ENCODE peak calls at places on chromosomes 4 and X, in nine cellular contexts. O is left ventricle myocardium inferior, N is heart right ventricle, M is fibroblast of lung, B is transverse colon, I is cardiac muscle cell, V is colonic mucosa, A is tibial artery, P is tibial nerve. Y is an unnamed sample. For H3K27me3, the result is how much of the 10 kb centered on the place peaks cover.

GRCh38 chrX:44974462-44974861 is 101.5 kb downstream of the KDM6A start:
- DNase-seq in O (no peak), N (no peak), M (peak), B (no peak), I (no peak), V (no peak), A (no peak), P (no peak), Y (no peak)

GRCh38 chrX:53599781-53600396 is 86.6 kb downstream of the HUWE1 start:
- DNase-seq in O (no peak), N (no peak), M (no peak), B (no peak), I (no peak), V (no peak), A (no peak), P (no peak), Y (no peak)

GRCh38 chr4:94400191-94400590 is 51.6 kb upstream of the PDLIM5 start:
- DNase-seq in O (no peak), N (no peak), M (no peak), B (no peak), I (no peak), V (no peak), A (no peak), P (no peak), Y (no peak)

GRCh38 chr4:8090312-8090711 is 68.3 kb downstream of the ABLIM2 start:
- DNase-seq in O (no peak), N (no peak), M (no peak), B (peak), I (no peak), V (peak), A (no peak), P (no peak), Y (no peak)

GRCh38 chr4:158322119-158322518 is 111.8 kb downstream of the TMEM144 start:
- DNase-seq in O (no peak), N (no peak), M (no peak), B (no peak), I (no peak), V (no peak), A (no peak), P (no peak), Y (no peak)

GRCh38 chr4:172553216-172553615 is 615.4 kb upstream of the GALNT7 start:
- DNase-seq in O (no peak), N (no peak), M (no peak), B (no peak), I (no peak), V (no peak), A (no peak), P (no peak), Y (no peak)

GRCh38 chr4:53436251-53436650 is 58.8 kb downstream of the FIP1L1 start:
- DNase-seq in O (no peak), N (no peak), M (no peak), B (no peak), I (no peak), V (no peak), A (no peak), P (no peak), Y (no peak)

GRCh38 chr4:119130365-119131065 is 5.1 kb upstream of the MYOZ2 start:
- DNase-seq in O (no peak), N (no peak), M (peak), B (no peak), I (no peak), V (no peak), A (peak), P (no peak), Y (no peak)

GRCh38 chr4:953574-953915 is 19.8 kb downstream of the DGKQ start:
- DNase-seq in O (no peak), N (no peak), M (no peak), B (no peak), I (no peak), V (peak), A (no peak), P (no peak), Y (no peak)

GRCh38 chr4:130646886-130647285 is 1550.9 kb downstream of the C4orf33 start:
- DNase-seq in O (no peak), N (no peak), M (no peak), B (no peak), I (no peak), V (no peak), A (no peak), P (no peak), Y (no peak)

GRCh38 chrX:3820170-3820569 is 106.7 kb upstream of the PRKX start:
- DNase-seq in O (no peak), N (no peak), M (peak), B (no peak), I (no peak), V (no peak), A (no peak), P (no peak), Y (no peak)

GRCh38 chr4:112170451-112170993 is 25.3 kb downstream of the FAM241A start:
- DNase-seq in O (no peak), N (no peak), M (peak), B (no peak), I (no peak), V (no peak), A (no peak), P (no peak), Y (no peak)

GRCh38 chr4:95049838-95050237 is 292.1 kb downstream of the BMPR1B start:
- DNase-seq in O (no peak), N (no peak), M (peak), B (no peak), I (peak), V (no peak), A (no peak), P (no peak), Y (no peak)

GRCh38 chr4:4395849-4396627 is 9.1 kb downstream of the NSG1 start:
- DNase-seq in O (no peak), N (no peak), M (peak), B (no peak), I (peak), V (no peak), A (no peak), P (no peak), Y (peak)

GRCh38 chrX:134377537-134377936 is 82.4 kb upstream of the HPRT1 start:
- DNase-seq in O (no peak), N (no peak), M (peak), B (no peak), I (peak), V (no peak), A (no peak), P (no peak), Y (no peak)

GRCh38 chrX:77014655-77015377 is 432.4 kb upstream of the FGF16 start:
- DNase-seq in O (no peak), N (no peak), M (no peak), B (no peak), I (peak), V (no peak), A (no peak), P (no peak), Y (no peak)

GRCh38 chr4:10092481-10093272 is 23.9 kb downstream of the WDR1 start:
- DNase-seq in O (peak), N (no peak), M (no peak), B (no peak), I (peak), V (no peak), A (no peak), P (no peak), Y (peak)

GRCh38 chrX:8730812-8731578 is 942 bp downstream of the ANOS1 start:
- DNase-seq in O (no peak), N (no peak), M (no peak), B (no peak), I (peak), V (no peak), A (no peak), P (no peak), Y (no peak)

GRCh38 chr4:38179690-38180299 is 219.6 kb downstream of the PTTG2 start:
- DNase-seq in O (peak), N (peak), M (peak), B (peak), I (peak), V (peak), A (peak), P (peak), Y (peak)

GRCh38 chrX:68018248-68019203 is 414.8 kb downstream of the OPHN1 start:
- DNase-seq in O (no peak), N (no peak), M (peak), B (no peak), I (peak), V (no peak), A (no peak), P (no peak), Y (no peak)

GRCh38 chr4:17230727-17231126 is 281.2 kb downstream of the QDPR start:
- DNase-seq in O (no peak), N (no peak), M (no peak), B (no peak), I (no peak), V (no peak), A (no peak), P (no peak), Y (no peak)

GRCh38 chr4:6701371-6701770 is 7.7 kb downstream of the S100P start:
- DNase-seq in O (no peak), N (no peak), M (no peak), B (no peak), I (no peak), V (no peak), A (no peak), P (no peak), Y (peak)

GRCh38 chrX:106919932-106920452 is at the start of gene CLDN2:
- DNase-seq in O (no peak), N (no peak), M (no peak), B (no peak), I (peak), V (no peak), A (no peak), P (no peak), Y (no peak)
- H3K4me3 ChIP-seq in O (no peak), N (no peak), M (no peak), B (no peak), I (no peak), V (no peak), A (no peak), P (no peak), Y (no peak)

DNA sequence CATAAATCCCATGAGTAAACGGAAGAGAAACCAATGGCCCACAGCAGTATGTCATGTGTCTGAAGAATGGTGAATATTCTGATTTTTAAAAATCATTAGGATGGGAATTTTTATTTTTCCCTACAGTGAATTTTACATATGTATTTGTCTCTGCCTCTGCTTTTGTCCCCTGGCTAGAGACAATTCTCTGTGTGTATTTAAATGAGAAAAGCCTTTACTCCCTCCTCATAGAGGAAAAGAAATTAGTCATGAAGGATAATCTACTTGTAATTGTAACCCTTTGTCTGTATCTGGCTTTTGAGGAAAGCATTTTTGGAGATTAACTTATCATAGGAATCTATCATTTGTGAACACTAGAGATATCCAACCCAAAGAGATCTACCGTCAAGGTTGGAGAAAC is 152.0 kb downstream of the THOC2 start:
- DNase-seq in O (no peak), N (no peak), M (no peak), B (no peak), I (no peak), V (no peak), A (no peak), P (no peak), Y (no peak)
- H3K27ac ChIP-seq in O (no peak), N (no peak), M (no peak), B (no peak), I (no peak), V (no peak), A (no peak), P (no peak), Y (no peak)

DNA sequence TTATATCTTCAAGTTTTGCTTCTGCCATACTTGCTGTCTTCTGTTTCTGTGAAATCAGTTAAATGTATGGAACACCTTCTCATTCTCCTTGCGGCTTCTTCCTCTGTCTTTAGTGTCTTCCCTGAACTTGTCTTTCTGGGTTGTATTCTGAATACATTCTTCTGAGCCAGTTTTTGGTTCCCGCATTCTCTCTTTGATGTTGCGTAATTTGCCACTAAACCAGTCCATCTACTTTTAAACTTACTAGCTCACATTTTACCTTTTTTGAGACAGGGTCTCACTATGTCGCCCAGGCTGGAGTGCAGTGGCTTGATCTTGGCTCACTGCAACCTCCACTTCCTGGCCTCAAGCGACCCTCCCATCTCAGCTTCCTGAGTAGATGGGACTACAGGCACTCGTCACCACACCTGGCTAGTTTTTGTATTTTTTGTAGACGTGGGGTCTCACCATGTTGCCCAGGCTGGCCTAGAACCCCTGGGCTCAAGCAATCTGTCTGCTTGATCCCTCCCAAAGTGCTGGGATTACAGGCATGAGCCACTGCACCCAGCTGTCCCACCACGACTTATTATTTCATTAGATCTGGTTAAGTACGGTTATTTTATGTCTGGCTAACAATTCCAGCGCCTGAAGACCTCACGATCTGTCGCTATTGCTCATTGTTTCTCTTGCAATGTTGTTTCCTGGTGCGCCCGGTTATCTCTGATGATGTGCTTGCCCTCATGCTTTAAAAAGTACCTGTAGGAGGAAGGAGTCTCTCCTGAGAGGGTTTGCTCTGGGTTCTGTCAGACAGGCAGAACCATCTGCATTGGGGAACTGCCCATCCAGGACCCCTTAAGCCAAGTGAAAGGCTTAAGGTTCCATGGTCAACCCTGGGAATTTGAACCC is 9.8 kb upstream of the FAM3A start:
- DNase-seq in O (no peak), N (no peak), M (no peak), B (no peak), I (no peak), V (no peak), A (no peak), P (no peak), Y (no peak)
- H3K27me3 ChIP-seq in O (under half), N (under half), M (under half), B (under half), I (under half), V (under half), A (under half), P (under half), Y (under half)

DNA sequence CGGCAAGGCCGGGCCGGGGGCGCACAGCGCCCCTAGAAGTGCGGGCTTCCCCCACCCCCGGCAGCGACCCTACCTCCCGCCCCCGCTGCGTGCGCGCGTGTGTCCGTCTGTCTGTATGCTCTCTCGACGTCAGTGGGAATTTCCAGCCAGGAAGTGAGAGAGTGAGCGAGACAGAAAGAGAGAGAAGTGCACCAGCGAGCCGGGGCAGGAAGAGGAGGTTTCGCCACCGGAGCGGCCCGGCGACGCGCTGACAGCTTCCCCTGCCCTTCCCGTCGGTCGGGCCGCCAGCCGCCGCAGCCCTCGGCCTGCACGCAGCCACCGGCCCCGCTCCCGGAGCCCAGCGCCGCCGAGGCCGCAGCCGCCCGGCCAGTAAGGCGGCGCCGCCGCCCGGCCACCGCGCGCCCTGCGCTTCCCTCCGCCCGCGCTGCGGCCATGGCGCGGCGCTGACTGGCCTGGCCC is at the start of gene NFKB1:
- DNase-seq in O (peak), N (peak), M (peak), B (peak), I (peak), V (peak), A (peak), P (peak), Y (peak)
- H3K4me3 ChIP-seq in O (peak), N (peak), M (peak), B (peak), I (peak), V (peak), A (peak), P (peak), Y (peak)